ENCODE peak calls at places on chromosomes 1 and 21, in ten cellular contexts. J, Q, C, H, L, I, E, R, D and Y are unnamed samples.

GRCh38 chr1:176950736-176951308 is 213.7 kb downstream of the ASTN1 start:
- DNase-seq in J (no peak), Q (no peak), C (no peak), H (no peak), L (no peak), I (no peak), E (no peak), R (peak), D (no peak), Y (no peak)

GRCh38 chr1:160228431-160228830 is 23.2 kb downstream of the PEA15 start:
- DNase-seq in J (no peak), Q (no peak), C (no peak), H (no peak), L (no peak), I (no peak), E (no peak), R (no peak), D (no peak), Y (no peak)

GRCh38 chr1:55143686-55144085 is 71.5 kb downstream of the USP24 start:
- DNase-seq in J (no peak), Q (peak), C (no peak), H (no peak), L (no peak), I (no peak), E (no peak), R (peak), D (peak), Y (no peak)

GRCh38 chr1:221565718-221566117 is 176.2 kb downstream of the DUSP10 start:
- DNase-seq in J (no peak), Q (no peak), C (no peak), H (no peak), L (no peak), I (no peak), E (no peak), R (no peak), D (no peak), Y (no peak)

GRCh38 chr1:247273013-247273412 is 17.1 kb downstream of the VN1R5 start:
- DNase-seq in J (no peak), Q (no peak), C (no peak), H (no peak), L (no peak), I (no peak), E (peak), R (no peak), D (peak), Y (no peak)

GRCh38 chr1:213561870-213562269 is 425.9 kb upstream of the PROX1 start:
- DNase-seq in J (no peak), Q (no peak), C (no peak), H (no peak), L (no peak), I (no peak), E (no peak), R (no peak), D (no peak), Y (no peak)

GRCh38 chr1:170857955-170858354 is 77.4 kb upstream of the MROH9 start:
- DNase-seq in J (no peak), Q (no peak), C (no peak), H (no peak), L (no peak), I (no peak), E (no peak), R (no peak), D (no peak), Y (no peak)

GRCh38 chr1:196381544-196381943 is 226.7 kb downstream of the KCNT2 start:
- DNase-seq in J (no peak), Q (no peak), C (no peak), H (no peak), L (no peak), I (no peak), E (no peak), R (no peak), D (no peak), Y (no peak)

GRCh38 chr1:17700981-17701870 is 53.9 kb upstream of the ACTL8 start:
- DNase-seq in J (no peak), Q (no peak), C (no peak), H (peak), L (no peak), I (peak), E (no peak), R (no peak), D (no peak), Y (no peak)

GRCh38 chr21:15826147-15826780 is 96.5 kb downstream of the USP25 start:
- DNase-seq in J (no peak), Q (no peak), C (peak), H (no peak), L (no peak), I (no peak), E (no peak), R (peak), D (peak), Y (no peak)

GRCh38 chr1:245546875-245547274 is 392.1 kb downstream of the KIF26B start:
- DNase-seq in J (no peak), Q (no peak), C (no peak), H (no peak), L (no peak), I (no peak), E (no peak), R (no peak), D (no peak), Y (no peak)

GRCh38 chr1:183270541-183271141 is 84.6 kb downstream of the LAMC2 start:
- DNase-seq in J (no peak), Q (no peak), C (no peak), H (no peak), L (no peak), I (no peak), E (no peak), R (no peak), D (no peak), Y (no peak)

GRCh38 chr1:187027259-187027658 is 198.5 kb downstream of the PLA2G4A start:
- DNase-seq in J (no peak), Q (no peak), C (no peak), H (no peak), L (no peak), I (no peak), E (no peak), R (no peak), D (no peak), Y (no peak)

GRCh38 chr1:183218039-183218618 is 32.1 kb downstream of the LAMC2 start:
- DNase-seq in J (no peak), Q (no peak), C (no peak), H (peak), L (no peak), I (peak), E (no peak), R (no peak), D (no peak), Y (no peak)

GRCh38 chr1:21680381-21680780 is 11.2 kb upstream of the RAP1GAP start:
- DNase-seq in J (no peak), Q (no peak), C (no peak), H (no peak), L (no peak), I (no peak), E (no peak), R (no peak), D (no peak), Y (no peak)

GRCh38 chr1:37574834-37575479 is 18.2 kb downstream of the DNALI1 start:
- DNase-seq in J (no peak), Q (no peak), C (no peak), H (no peak), L (no peak), I (no peak), E (no peak), R (no peak), D (no peak), Y (no peak)

GRCh38 chr1:147853391-147853790 is 49.2 kb upstream of the GJA8 start:
- DNase-seq in J (no peak), Q (no peak), C (no peak), H (no peak), L (no peak), I (no peak), E (no peak), R (no peak), D (no peak), Y (no peak)

GRCh38 chr1:65339866-65340483 is 30.6 kb downstream of the DNAJC6 start:
- DNase-seq in J (no peak), Q (no peak), C (no peak), H (no peak), L (no peak), I (no peak), E (no peak), R (no peak), D (no peak), Y (no peak)

GRCh38 chr1:152622803-152623202 is at the start of gene LCE3A:
- DNase-seq in J (no peak), Q (no peak), C (no peak), H (no peak), L (no peak), I (no peak), E (no peak), R (no peak), D (no peak), Y (no peak)

GRCh38 chr1:225448146-225448805 is 20.4 kb upstream of the LBR start:
- DNase-seq in J (no peak), Q (no peak), C (peak), H (no peak), L (no peak), I (no peak), E (peak), R (no peak), D (no peak), Y (no peak)

GRCh38 chr1:179229214-179230140 is at the start of gene ABL2:
- DNase-seq in J (peak), Q (peak), C (peak), H (peak), L (peak), I (peak), E (peak), R (peak), D (peak), Y (peak)